ENCODE peak calls at places on chromosomes 3 and 15, in six cellular contexts. One of them, this sample, is unnamed.

GRCh38 chr3:187996609-187997008 is 157.3 kb upstream of the LPP start:
- DNase-seq in sigmoid colon: no peak
- DNase-seq in CD4-positive, alpha-beta T cell: no peak
- DNase-seq in GM23248: no peak
- DNase-seq in A549: no peak
- DNase-seq in coronary artery: no peak
- DNase-seq in this sample: no peak

GRCh38 chr3:11845661-11846060 is 1.0 kb downstream of the TAMM41 start:
- DNase-seq in coronary artery: no peak
- DNase-seq in A549: no peak
- DNase-seq in CD4-positive, alpha-beta T cell: no peak
- DNase-seq in GM23248: peak
- DNase-seq in sigmoid colon: no peak
- DNase-seq in this sample: no peak

GRCh38 chr15:38252481-38253311 is at the start of gene SPRED1:
- DNase-seq in sigmoid colon: peak
- DNase-seq in coronary artery: peak
- DNase-seq in GM23248: peak
- DNase-seq in CD4-positive, alpha-beta T cell: no peak
- DNase-seq in A549: no peak
- DNase-seq in this sample: peak

GRCh38 chr3:69094467-69095205 is 9.9 kb downstream of the ARL6IP5 start:
- DNase-seq in A549: no peak
- DNase-seq in coronary artery: no peak
- DNase-seq in sigmoid colon: no peak
- DNase-seq in CD4-positive, alpha-beta T cell: no peak
- DNase-seq in GM23248: peak
- DNase-seq in this sample: no peak

GRCh38 chr3:64190517-64191515 is 34.5 kb downstream of the PRICKLE2 start:
- DNase-seq in GM23248: peak
- DNase-seq in CD4-positive, alpha-beta T cell: no peak
- DNase-seq in coronary artery: no peak
- DNase-seq in sigmoid colon: no peak
- DNase-seq in A549: peak
- DNase-seq in this sample: no peak

GRCh38 chr3:185153861-185154629 is 1.2 kb upstream of the C3orf70 start:
- DNase-seq in CD4-positive, alpha-beta T cell: no peak
- DNase-seq in coronary artery: no peak
- DNase-seq in A549: no peak
- DNase-seq in sigmoid colon: no peak
- DNase-seq in GM23248: no peak
- DNase-seq in this sample: no peak

GRCh38 chr3:31828007-31828406 is 153.1 kb downstream of the OSBPL10 start:
- DNase-seq in A549: no peak
- DNase-seq in sigmoid colon: no peak
- DNase-seq in CD4-positive, alpha-beta T cell: no peak
- DNase-seq in GM23248: no peak
- DNase-seq in coronary artery: no peak
- DNase-seq in this sample: no peak

GRCh38 chr3:77459926-77460325 is 420.0 kb downstream of the ROBO2 start:
- DNase-seq in GM23248: peak
- DNase-seq in sigmoid colon: no peak
- DNase-seq in A549: no peak
- DNase-seq in CD4-positive, alpha-beta T cell: no peak
- DNase-seq in coronary artery: no peak
- DNase-seq in this sample: no peak

GRCh38 chr3:123449092-123449985 is 449 bp upstream of the ADCY5 start:
- DNase-seq in coronary artery: no peak
- DNase-seq in sigmoid colon: no peak
- DNase-seq in CD4-positive, alpha-beta T cell: no peak
- DNase-seq in A549: peak
- DNase-seq in GM23248: peak
- DNase-seq in this sample: no peak

GRCh38 chr15:67068724-67069400 is 3.5 kb downstream of the SMAD3 start:
- DNase-seq in A549: no peak
- DNase-seq in coronary artery: no peak
- DNase-seq in CD4-positive, alpha-beta T cell: no peak
- DNase-seq in sigmoid colon: no peak
- DNase-seq in GM23248: peak
- DNase-seq in this sample: no peak

GRCh38 chr15:52252781-52253180 is 42.8 kb downstream of the MYO5C start:
- DNase-seq in sigmoid colon: no peak
- DNase-seq in GM23248: peak
- DNase-seq in CD4-positive, alpha-beta T cell: no peak
- DNase-seq in coronary artery: no peak
- DNase-seq in A549: peak
- DNase-seq in this sample: no peak

GRCh38 chr3:131397889-131398288 is 16.3 kb downstream of the NUDT16 start:
- DNase-seq in GM23248: no peak
- DNase-seq in coronary artery: no peak
- DNase-seq in CD4-positive, alpha-beta T cell: no peak
- DNase-seq in A549: no peak
- DNase-seq in sigmoid colon: no peak
- DNase-seq in this sample: no peak

GRCh38 chr3:20458994-20459736 is 273.2 kb upstream of the SGO1 start:
- DNase-seq in GM23248: no peak
- DNase-seq in sigmoid colon: no peak
- DNase-seq in coronary artery: no peak
- DNase-seq in CD4-positive, alpha-beta T cell: no peak
- DNase-seq in A549: no peak
- DNase-seq in this sample: no peak

GRCh38 chr3:73490453-73491311 is 134.1 kb downstream of the PDZRN3 start:
- DNase-seq in coronary artery: no peak
- DNase-seq in CD4-positive, alpha-beta T cell: no peak
- DNase-seq in sigmoid colon: no peak
- DNase-seq in A549: no peak
- DNase-seq in GM23248: no peak
- DNase-seq in this sample: no peak

GRCh38 chr3:111730143-111730542 is 128.9 kb upstream of the PHLDB2 start:
- DNase-seq in CD4-positive, alpha-beta T cell: no peak
- DNase-seq in A549: no peak
- DNase-seq in sigmoid colon: no peak
- DNase-seq in GM23248: no peak
- DNase-seq in coronary artery: no peak
- DNase-seq in this sample: no peak

GRCh38 chr15:63909819-63910437 is 76.2 kb upstream of the HERC1 start:
- DNase-seq in sigmoid colon: no peak
- DNase-seq in GM23248: peak
- DNase-seq in coronary artery: no peak
- DNase-seq in CD4-positive, alpha-beta T cell: no peak
- DNase-seq in A549: no peak
- DNase-seq in this sample: no peak

GRCh38 chr3:15486979-15487378 is 34.5 kb downstream of the COLQ start:
- DNase-seq in A549: no peak
- DNase-seq in sigmoid colon: no peak
- DNase-seq in GM23248: no peak
- DNase-seq in coronary artery: no peak
- DNase-seq in CD4-positive, alpha-beta T cell: no peak
- DNase-seq in this sample: no peak

GRCh38 chr3:51585871-51586270 is 47.4 kb downstream of the RAD54L2 start:
- DNase-seq in coronary artery: no peak
- DNase-seq in sigmoid colon: no peak
- DNase-seq in CD4-positive, alpha-beta T cell: no peak
- DNase-seq in GM23248: no peak
- DNase-seq in A549: no peak
- DNase-seq in this sample: no peak

GRCh38 chr3:95049841-95050240 is 987.0 kb downstream of the NSUN3 start:
- DNase-seq in CD4-positive, alpha-beta T cell: no peak
- DNase-seq in A549: no peak
- DNase-seq in sigmoid colon: no peak
- DNase-seq in coronary artery: no peak
- DNase-seq in GM23248: no peak
- DNase-seq in this sample: no peak

GRCh38 chr3:148755570-148755969 is 57.9 kb downstream of the AGTR1 start:
- DNase-seq in A549: no peak
- DNase-seq in GM23248: no peak
- DNase-seq in sigmoid colon: no peak
- DNase-seq in coronary artery: no peak
- DNase-seq in CD4-positive, alpha-beta T cell: no peak
- DNase-seq in this sample: no peak

GRCh38 chr15:67887776-67888175 is 47.9 kb upstream of the RNU6-1 start:
- DNase-seq in A549: no peak
- DNase-seq in CD4-positive, alpha-beta T cell: no peak
- DNase-seq in GM23248: no peak
- DNase-seq in sigmoid colon: no peak
- DNase-seq in coronary artery: no peak
- DNase-seq in this sample: no peak

GRCh38 chr3:162072656-162073055 is 576.0 kb downstream of the OTOL1 start:
- DNase-seq in sigmoid colon: no peak
- DNase-seq in coronary artery: no peak
- DNase-seq in GM23248: no peak
- DNase-seq in A549: no peak
- DNase-seq in CD4-positive, alpha-beta T cell: no peak
- DNase-seq in this sample: no peak

GRCh38 chr15:36738817-36739216 is 159.4 kb downstream of the CDIN1 start:
- DNase-seq in A549: no peak
- DNase-seq in coronary artery: no peak
- DNase-seq in CD4-positive, alpha-beta T cell: no peak
- DNase-seq in GM23248: no peak
- DNase-seq in sigmoid colon: no peak
- DNase-seq in this sample: no peak

GRCh38 chr15:61299060-61299763 is 70.1 kb upstream of the RORA start:
- DNase-seq in CD4-positive, alpha-beta T cell: no peak
- DNase-seq in GM23248: no peak
- DNase-seq in A549: no peak
- DNase-seq in sigmoid colon: peak
- DNase-seq in coronary artery: no peak
- DNase-seq in this sample: no peak

GRCh38 chr3:197749315-197749600 is 425 bp upstream of the FYTTD1 start:
- DNase-seq in coronary artery: no peak
- DNase-seq in CD4-positive, alpha-beta T cell: no peak
- DNase-seq in GM23248: peak
- DNase-seq in A549: peak
- DNase-seq in sigmoid colon: no peak
- DNase-seq in this sample: peak

GRCh38 chr3:13783556-13783955 is 96.3 kb downstream of the WNT7A start:
- DNase-seq in GM23248: no peak
- DNase-seq in A549: no peak
- DNase-seq in CD4-positive, alpha-beta T cell: no peak
- DNase-seq in coronary artery: no peak
- DNase-seq in sigmoid colon: no peak
- DNase-seq in this sample: no peak
- H3K27ac ChIP-seq in GM23248: no peak
- H3K27ac ChIP-seq in A549: no peak
- H3K27ac ChIP-seq in CD4-positive, alpha-beta T cell: no peak
- H3K27ac ChIP-seq in coronary artery: no peak
- H3K27ac ChIP-seq in sigmoid colon: no peak
- H3K27ac ChIP-seq in this sample: no peak

DNA sequence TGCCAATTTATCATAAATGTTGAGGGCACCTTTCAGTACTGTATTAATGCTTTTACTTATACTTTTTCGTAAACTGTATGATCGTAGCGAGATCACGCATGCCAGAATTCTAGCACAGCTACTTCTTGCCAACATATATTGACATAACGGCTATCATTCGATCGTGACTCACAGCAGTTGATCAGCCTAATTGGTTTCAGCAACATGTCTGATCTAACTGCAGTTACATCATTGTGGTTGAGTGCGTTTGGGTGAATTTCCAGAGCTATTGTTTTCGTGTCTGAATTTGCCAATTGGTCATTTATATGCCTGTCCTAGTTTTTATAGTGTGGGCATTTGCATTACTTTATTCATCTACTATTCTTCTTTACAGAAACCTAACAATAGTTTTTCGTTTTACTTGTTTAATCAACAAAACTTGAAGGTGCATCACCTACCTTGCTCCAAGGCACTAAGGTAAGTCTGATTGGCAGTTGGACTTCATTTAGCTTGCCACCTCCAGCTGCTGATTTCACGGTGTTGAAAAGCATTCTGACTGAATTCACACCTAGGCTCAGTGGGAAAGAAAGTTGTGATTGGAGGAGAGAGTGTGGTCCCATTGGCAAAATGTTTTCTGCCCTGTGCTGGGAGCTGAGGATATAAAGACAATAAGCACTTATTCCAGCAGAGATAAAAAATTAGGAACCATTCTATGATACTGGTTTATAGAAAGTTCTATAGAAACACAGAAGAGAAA is 120.8 kb upstream of the RGMA start:
- DNase-seq in CD4-positive, alpha-beta T cell: no peak
- DNase-seq in sigmoid colon: no peak
- DNase-seq in coronary artery: no peak
- DNase-seq in A549: no peak
- DNase-seq in GM23248: no peak
- DNase-seq in this sample: no peak
- H3K27ac ChIP-seq in CD4-positive, alpha-beta T cell: no peak
- H3K27ac ChIP-seq in sigmoid colon: no peak
- H3K27ac ChIP-seq in coronary artery: no peak
- H3K27ac ChIP-seq in A549: no peak
- H3K27ac ChIP-seq in GM23248: no peak
- H3K27ac ChIP-seq in this sample: no peak

GRCh38 chr3:105528956-105529355 is 162.2 kb downstream of the ALCAM start:
- DNase-seq in coronary artery: no peak
- DNase-seq in CD4-positive, alpha-beta T cell: no peak
- DNase-seq in A549: no peak
- DNase-seq in sigmoid colon: no peak
- DNase-seq in GM23248: no peak
- DNase-seq in this sample: no peak

GRCh38 chr3:105523496-105523895 is 156.8 kb downstream of the ALCAM start:
- DNase-seq in A549: no peak
- DNase-seq in CD4-positive, alpha-beta T cell: no peak
- DNase-seq in coronary artery: no peak
- DNase-seq in GM23248: peak
- DNase-seq in sigmoid colon: no peak
- DNase-seq in this sample: no peak

GRCh38 chr3:105527949-105528348 is 161.2 kb downstream of the ALCAM start:
- DNase-seq in sigmoid colon: no peak
- DNase-seq in A549: peak
- DNase-seq in GM23248: peak
- DNase-seq in coronary artery: no peak
- DNase-seq in CD4-positive, alpha-beta T cell: no peak
- DNase-seq in this sample: no peak

GRCh38 chr3:105526349-105527111 is 159.8 kb downstream of the ALCAM start:
- DNase-seq in A549: no peak
- DNase-seq in sigmoid colon: no peak
- DNase-seq in GM23248: no peak
- DNase-seq in coronary artery: no peak
- DNase-seq in CD4-positive, alpha-beta T cell: no peak
- DNase-seq in this sample: no peak

GRCh38 chr3:105527538-105527937 is 160.8 kb downstream of the ALCAM start:
- DNase-seq in GM23248: no peak
- DNase-seq in A549: no peak
- DNase-seq in coronary artery: no peak
- DNase-seq in sigmoid colon: no peak
- DNase-seq in CD4-positive, alpha-beta T cell: no peak
- DNase-seq in this sample: no peak
- H3K27ac ChIP-seq in GM23248: no peak
- H3K27ac ChIP-seq in A549: no peak
- H3K27ac ChIP-seq in coronary artery: no peak
- H3K27ac ChIP-seq in sigmoid colon: no peak
- H3K27ac ChIP-seq in CD4-positive, alpha-beta T cell: no peak
- H3K27ac ChIP-seq in this sample: no peak

DNA sequence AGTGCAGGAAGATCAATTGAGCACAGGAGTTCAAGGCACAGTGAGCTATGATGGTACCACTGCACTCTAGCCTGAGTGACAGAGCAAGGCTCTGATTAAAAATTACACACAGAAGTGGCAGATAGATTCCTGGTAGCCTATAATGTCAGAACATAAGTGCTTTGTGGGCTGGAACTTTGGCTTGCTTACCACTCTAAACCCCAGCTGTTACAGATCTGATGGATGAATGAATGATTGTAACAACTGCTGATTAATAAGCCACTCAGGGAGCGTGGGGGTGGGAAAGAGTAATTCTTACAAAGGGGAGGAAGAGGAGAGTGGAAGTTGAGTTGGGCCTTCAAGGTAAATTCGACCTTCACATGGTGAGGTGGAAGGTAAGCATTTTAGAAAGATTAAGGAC is 40.9 kb upstream of the PTPN23 start:
- DNase-seq in sigmoid colon: peak
- DNase-seq in A549: no peak
- DNase-seq in CD4-positive, alpha-beta T cell: no peak
- DNase-seq in coronary artery: no peak
- DNase-seq in GM23248: no peak
- DNase-seq in this sample: no peak
- H3K27ac ChIP-seq in sigmoid colon: no peak
- H3K27ac ChIP-seq in A549: no peak
- H3K27ac ChIP-seq in CD4-positive, alpha-beta T cell: no peak
- H3K27ac ChIP-seq in coronary artery: no peak
- H3K27ac ChIP-seq in GM23248: no peak
- H3K27ac ChIP-seq in this sample: no peak

This sample was measured in Peyer's patch.